ENCODE peak calls at places on chromosomes 1 and 21, in eight cellular contexts. C is T-cell; N is stimulated activated CD4-positive, alpha-beta T cell treated with anti-CD3 and anti-CD28 coated beads, Interleukin-2, amount 100 ng/mL, for 48 hours; T is amniotic stem cell; O is activated CD4-positive, alpha-beta T cell treated with anti-CD3 and anti-CD28 coated beads, Interleukin-2, amount 50 U/mL, for 24 hours; Z is NCI-H748 treated with DMSO at 0.1 percent for 48 hours; S is cardiac fibroblast; P is mesothelial cell of epicardium. G is an unnamed sample.

GRCh38 chr1:227889047-227889862 is 58.5 kb downstream of the WNT9A start:
- DNase-seq in C (no peak), N (no peak), T (no peak), O (no peak), Z (no peak), S (no peak), P (no peak), G (no peak)

GRCh38 chr1:228226141-228226874 is 18.5 kb downstream of the OBSCN start:
- DNase-seq in C (no peak), N (no peak), T (no peak), O (no peak), Z (no peak), S (no peak), P (peak), G (no peak)

GRCh38 chr1:23369335-23370013 is at the start of gene ZNF436:
- DNase-seq in C (peak), N (peak), T (peak), O (peak), Z (peak), S (peak), P (peak), G (no peak)

GRCh38 chr1:24292887-24293286 is 26.3 kb upstream of the GRHL3 start:
- DNase-seq in C (no peak), N (no peak), T (no peak), O (no peak), Z (no peak), S (no peak), P (no peak), G (no peak)

GRCh38 chr1:208101661-208102431 is 142.3 kb downstream of the PLXNA2 start:
- DNase-seq in C (no peak), N (no peak), T (no peak), O (no peak), Z (no peak), S (peak), P (no peak), G (no peak)

GRCh38 chr1:89525169-89525855 is 683 bp downstream of the LRRC8B start:
- DNase-seq in C (peak), N (no peak), T (no peak), O (no peak), Z (peak), S (no peak), P (peak), G (peak)

GRCh38 chr1:109499661-109500536 is 6.0 kb downstream of the CYB561D1 start:
- DNase-seq in C (peak), N (peak), T (no peak), O (no peak), Z (no peak), S (peak), P (no peak), G (no peak)

GRCh38 chr1:184941735-184942134 is 32.6 kb downstream of the NIBAN1 start:
- DNase-seq in C (no peak), N (no peak), T (no peak), O (no peak), Z (no peak), S (no peak), P (no peak), G (no peak)

GRCh38 chr1:56780832-56781231 is 38.4 kb downstream of the FYB2 start:
- DNase-seq in C (no peak), N (no peak), T (no peak), O (no peak), Z (no peak), S (no peak), P (no peak), G (no peak)

GRCh38 chr21:30882907-30883597 is 1.7 kb upstream of the KRTAP11-1 start:
- DNase-seq in C (no peak), N (no peak), T (no peak), O (no peak), Z (no peak), S (no peak), P (no peak), G (no peak)

GRCh38 chr1:64006276-64007051 is 197.0 kb upstream of the UBE2U start:
- DNase-seq in C (no peak), N (no peak), T (peak), O (no peak), Z (no peak), S (peak), P (no peak), G (no peak)